ENCODE peak calls at places on chromosome 4, in five cellular contexts. One of them, this sample, is unnamed. For H3K4me1, the result is how much of the 10 kb centered on the place peaks cover.

GRCh38 chr4:111681751-111682150 is 463.5 kb upstream of the FAM241A start:
- DNase-seq in H1: no peak
- DNase-seq in right atrium auricular region: no peak
- DNase-seq in body of pancreas: no peak
- DNase-seq in GM23338: no peak
- DNase-seq in this sample: no peak

GRCh38 chr4:109411964-109412363 is 21.7 kb upstream of the SEC24B start:
- DNase-seq in right atrium auricular region: no peak
- DNase-seq in body of pancreas: peak
- DNase-seq in H1: no peak
- DNase-seq in GM23338: no peak
- DNase-seq in this sample: no peak

GRCh38 chr4:124806403-124806802 is 93.9 kb upstream of the ANKRD50 start:
- DNase-seq in body of pancreas: no peak
- DNase-seq in right atrium auricular region: no peak
- DNase-seq in H1: no peak
- DNase-seq in GM23338: peak
- DNase-seq in this sample: no peak

GRCh38 chr4:83043801-83044407 is 8.9 kb downstream of the COPS4 start:
- DNase-seq in H1: no peak
- DNase-seq in body of pancreas: no peak
- DNase-seq in GM23338: no peak
- DNase-seq in right atrium auricular region: no peak
- DNase-seq in this sample: no peak

GRCh38 chr4:167903291-167903721 is 189.0 kb upstream of the ANXA10 start:
- DNase-seq in H1: no peak
- DNase-seq in right atrium auricular region: no peak
- DNase-seq in GM23338: no peak
- DNase-seq in body of pancreas: no peak
- DNase-seq in this sample: no peak

GRCh38 chr4:85762204-85762884 is 287.4 kb downstream of the ARHGAP24 start:
- DNase-seq in H1: no peak
- DNase-seq in body of pancreas: peak
- DNase-seq in GM23338: no peak
- DNase-seq in right atrium auricular region: no peak
- DNase-seq in this sample: no peak

GRCh38 chr4:179095585-179096228 is 1653.5 kb upstream of the AGA start:
- DNase-seq in GM23338: peak
- DNase-seq in body of pancreas: peak
- DNase-seq in right atrium auricular region: no peak
- DNase-seq in H1: peak
- DNase-seq in this sample: no peak

GRCh38 chr4:103008875-103009729 is 10.4 kb downstream of the SLC9B1 start:
- DNase-seq in right atrium auricular region: no peak
- DNase-seq in body of pancreas: no peak
- DNase-seq in H1: no peak
- DNase-seq in GM23338: peak
- DNase-seq in this sample: no peak

GRCh38 chr4:185142911-185143595 is at the start of gene SLC25A4:
- DNase-seq in H1: peak
- DNase-seq in body of pancreas: peak
- DNase-seq in GM23338: peak
- DNase-seq in right atrium auricular region: peak
- DNase-seq in this sample: peak

GRCh38 chr4:29037501-29037900 is 1682.7 kb upstream of the PCDH7 start:
- DNase-seq in right atrium auricular region: no peak
- DNase-seq in body of pancreas: no peak
- DNase-seq in GM23338: no peak
- DNase-seq in H1: no peak
- DNase-seq in this sample: no peak

GRCh38 chr4:75924309-75924708 is 16.5 kb downstream of the NAAA start:
- DNase-seq in H1: no peak
- DNase-seq in right atrium auricular region: no peak
- DNase-seq in GM23338: no peak
- DNase-seq in body of pancreas: no peak
- DNase-seq in this sample: no peak

GRCh38 chr4:102311407-102311806 is 33.9 kb downstream of the SLC39A8 start:
- DNase-seq in H1: no peak
- DNase-seq in GM23338: no peak
- DNase-seq in body of pancreas: no peak
- DNase-seq in right atrium auricular region: no peak
- DNase-seq in this sample: no peak

GRCh38 chr4:41472098-41472497 is 65.9 kb upstream of the LIMCH1 start:
- DNase-seq in body of pancreas: no peak
- DNase-seq in GM23338: no peak
- DNase-seq in right atrium auricular region: no peak
- DNase-seq in H1: no peak
- DNase-seq in this sample: no peak

GRCh38 chr4:122747883-122748282 is 15.4 kb downstream of the BBS12 start:
- DNase-seq in body of pancreas: no peak
- DNase-seq in right atrium auricular region: no peak
- DNase-seq in GM23338: no peak
- DNase-seq in H1: no peak
- DNase-seq in this sample: no peak

GRCh38 chr4:172666711-172667368 is 501.8 kb upstream of the GALNT7 start:
- DNase-seq in body of pancreas: no peak
- DNase-seq in right atrium auricular region: no peak
- DNase-seq in H1: no peak
- DNase-seq in GM23338: peak
- DNase-seq in this sample: no peak

GRCh38 chr4:27145556-27145955 is 284.9 kb downstream of the STIM2 start:
- DNase-seq in H1: no peak
- DNase-seq in body of pancreas: no peak
- DNase-seq in right atrium auricular region: no peak
- DNase-seq in GM23338: no peak
- DNase-seq in this sample: no peak

GRCh38 chr4:88320780-88321373 is 36.5 kb upstream of the PPM1K start:
- DNase-seq in H1: peak
- DNase-seq in GM23338: peak
- DNase-seq in right atrium auricular region: no peak
- DNase-seq in body of pancreas: no peak
- DNase-seq in this sample: peak

GRCh38 chr4:182144621-182145359 is 98.4 kb upstream of the TENM3 start:
- DNase-seq in H1: peak
- DNase-seq in GM23338: peak
- DNase-seq in body of pancreas: peak
- DNase-seq in right atrium auricular region: no peak
- DNase-seq in this sample: no peak

GRCh38 chr4:106773106-106773905 is 262.8 kb downstream of the DKK2 start:
- DNase-seq in body of pancreas: no peak
- DNase-seq in right atrium auricular region: no peak
- DNase-seq in GM23338: no peak
- DNase-seq in H1: no peak
- DNase-seq in this sample: no peak

GRCh38 chr4:32010221-32010620 is 1290.1 kb downstream of the PCDH7 start:
- DNase-seq in H1: no peak
- DNase-seq in body of pancreas: no peak
- DNase-seq in GM23338: no peak
- DNase-seq in right atrium auricular region: no peak
- DNase-seq in this sample: no peak

GRCh38 chr4:152535236-152535902 is 523 bp downstream of the FBXW7 start:
- DNase-seq in GM23338: peak
- DNase-seq in H1: peak
- DNase-seq in body of pancreas: no peak
- DNase-seq in right atrium auricular region: no peak
- DNase-seq in this sample: peak

GRCh38 chr4:153296424-153296823 is 48.1 kb upstream of the MND1 start:
- DNase-seq in H1: no peak
- DNase-seq in right atrium auricular region: no peak
- DNase-seq in GM23338: no peak
- DNase-seq in body of pancreas: no peak
- DNase-seq in this sample: no peak

GRCh38 chr4:186294160-186294559 is 28.2 kb downstream of the F11 start:
- DNase-seq in body of pancreas: no peak
- DNase-seq in H1: no peak
- DNase-seq in right atrium auricular region: no peak
- DNase-seq in GM23338: no peak
- DNase-seq in this sample: no peak

GRCh38 chr4:13547563-13548041 is 3.3 kb upstream of the NKX3-2 start:
- DNase-seq in right atrium auricular region: no peak
- DNase-seq in H1: peak
- DNase-seq in GM23338: peak
- DNase-seq in body of pancreas: no peak
- DNase-seq in this sample: no peak

DNA sequence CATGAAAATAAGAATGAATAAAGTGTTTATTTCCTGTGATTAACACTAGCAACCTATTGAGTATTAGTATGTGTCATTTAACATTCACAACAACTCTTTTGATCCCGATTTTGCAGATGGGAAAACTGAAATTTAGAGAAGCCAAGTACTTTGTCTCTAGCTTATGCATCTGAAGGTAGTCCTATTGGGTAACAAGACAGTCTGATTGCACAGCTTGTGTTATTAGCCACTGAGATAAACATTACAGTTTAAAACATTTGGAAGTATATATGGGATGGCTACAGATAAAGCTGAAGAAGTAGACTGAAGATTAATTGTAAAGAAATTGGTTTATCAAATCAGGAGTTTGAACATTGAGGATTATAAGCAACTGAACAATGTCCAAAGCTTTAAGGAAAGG is 99.6 kb upstream of the PDE5A start:
- DNase-seq in GM23338: no peak
- DNase-seq in right atrium auricular region: no peak
- DNase-seq in body of pancreas: no peak
- DNase-seq in H1: no peak
- DNase-seq in this sample: no peak
- H3K4me1 ChIP-seq in GM23338: under half
- H3K4me1 ChIP-seq in right atrium auricular region: under half
- H3K4me1 ChIP-seq in body of pancreas: under half
- H3K4me1 ChIP-seq in H1: under half
- H3K4me1 ChIP-seq in this sample: under half

GRCh38 chr4:189143255-189143654 is 797.4 kb upstream of the FRG1 start:
- DNase-seq in H1: no peak
- DNase-seq in GM23338: no peak
- DNase-seq in body of pancreas: no peak
- DNase-seq in right atrium auricular region: no peak
- DNase-seq in this sample: no peak
- H3K4me1 ChIP-seq in H1: under half
- H3K4me1 ChIP-seq in GM23338: under half
- H3K4me1 ChIP-seq in body of pancreas: under half
- H3K4me1 ChIP-seq in right atrium auricular region: under half
- H3K4me1 ChIP-seq in this sample: under half

DNA sequence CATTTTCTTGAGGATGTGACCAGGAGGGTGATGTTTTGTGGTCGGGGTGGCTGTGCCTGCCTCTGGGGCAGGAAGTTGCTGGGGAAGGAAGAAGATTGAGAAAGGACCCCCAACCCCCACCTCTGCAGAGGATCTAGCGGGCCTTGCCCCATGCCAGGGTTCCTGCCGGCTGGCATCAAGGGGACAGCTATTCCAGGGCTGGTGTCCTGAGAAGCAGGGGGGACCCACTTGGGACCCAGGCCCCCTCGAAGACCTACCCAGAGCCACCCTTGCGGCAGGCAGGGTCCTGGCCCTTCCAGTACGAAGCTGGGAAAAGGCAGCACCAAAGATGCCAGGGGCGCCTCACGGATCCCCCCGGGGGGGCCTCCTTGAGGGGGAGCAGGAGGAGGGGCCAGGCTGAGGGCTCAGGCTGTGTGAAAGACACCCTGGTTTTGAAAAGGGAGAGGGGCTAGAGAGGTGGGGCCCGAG is 6.6 kb downstream of the SH3BP2 start:
- DNase-seq in body of pancreas: no peak
- DNase-seq in H1: no peak
- DNase-seq in GM23338: no peak
- DNase-seq in right atrium auricular region: no peak
- DNase-seq in this sample: peak
- H3K4me1 ChIP-seq in body of pancreas: half or more
- H3K4me1 ChIP-seq in H1: under half
- H3K4me1 ChIP-seq in GM23338: under half
- H3K4me1 ChIP-seq in right atrium auricular region: under half
- H3K4me1 ChIP-seq in this sample: half or more

DNA sequence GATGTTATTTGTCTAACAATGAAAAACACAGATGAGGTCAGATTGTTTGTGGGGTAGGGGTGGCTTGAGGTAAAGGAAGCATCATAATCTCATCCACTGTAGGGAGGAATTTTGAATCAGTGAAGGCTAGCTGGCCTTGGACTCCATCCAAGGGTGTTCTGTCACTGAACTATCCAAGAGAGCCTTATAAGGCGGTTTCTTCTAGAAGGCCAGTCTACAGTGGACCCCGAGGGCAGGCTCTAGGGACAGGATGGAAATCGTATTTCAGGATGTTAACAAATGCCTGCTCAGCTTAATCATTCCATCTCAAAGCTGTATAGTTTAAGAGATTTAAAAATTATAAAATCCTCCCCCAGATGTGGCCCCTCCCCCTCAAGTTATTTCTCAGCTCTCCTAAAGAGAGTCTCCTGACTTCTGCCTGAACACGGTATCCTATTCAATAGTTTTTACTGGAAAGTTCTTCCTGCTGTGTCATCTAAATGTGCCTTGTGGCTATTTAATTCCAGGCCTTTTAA is 8.1 kb downstream of the IGFBP7 start:
- DNase-seq in GM23338: no peak
- DNase-seq in right atrium auricular region: peak
- DNase-seq in H1: no peak
- DNase-seq in body of pancreas: peak
- DNase-seq in this sample: no peak
- H3K4me1 ChIP-seq in GM23338: under half
- H3K4me1 ChIP-seq in right atrium auricular region: under half
- H3K4me1 ChIP-seq in H1: under half
- H3K4me1 ChIP-seq in body of pancreas: under half
- H3K4me1 ChIP-seq in this sample: under half

DNA sequence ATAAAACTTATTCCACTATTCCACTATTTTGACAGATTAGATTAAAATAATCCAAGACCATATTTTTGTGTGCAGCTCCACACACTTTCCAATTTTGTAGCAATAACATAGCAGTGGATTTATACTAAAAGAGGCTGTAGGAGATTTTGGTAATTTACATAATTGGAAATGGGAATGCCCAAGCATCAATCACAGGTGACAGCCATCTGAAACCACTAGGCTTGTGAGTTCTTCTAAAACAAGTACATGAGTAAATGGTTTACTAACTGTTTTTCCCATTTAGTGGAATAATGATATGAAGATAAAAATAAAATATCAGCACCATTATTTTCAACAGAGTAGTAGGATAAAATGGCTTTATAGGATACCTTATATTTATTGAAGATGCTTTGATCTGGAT is 4.4 kb downstream of the ANK2 start:
- DNase-seq in body of pancreas: no peak
- DNase-seq in GM23338: no peak
- DNase-seq in right atrium auricular region: no peak
- DNase-seq in H1: no peak
- DNase-seq in this sample: no peak
- H3K4me1 ChIP-seq in body of pancreas: under half
- H3K4me1 ChIP-seq in GM23338: under half
- H3K4me1 ChIP-seq in right atrium auricular region: under half
- H3K4me1 ChIP-seq in H1: under half
- H3K4me1 ChIP-seq in this sample: under half

DNA sequence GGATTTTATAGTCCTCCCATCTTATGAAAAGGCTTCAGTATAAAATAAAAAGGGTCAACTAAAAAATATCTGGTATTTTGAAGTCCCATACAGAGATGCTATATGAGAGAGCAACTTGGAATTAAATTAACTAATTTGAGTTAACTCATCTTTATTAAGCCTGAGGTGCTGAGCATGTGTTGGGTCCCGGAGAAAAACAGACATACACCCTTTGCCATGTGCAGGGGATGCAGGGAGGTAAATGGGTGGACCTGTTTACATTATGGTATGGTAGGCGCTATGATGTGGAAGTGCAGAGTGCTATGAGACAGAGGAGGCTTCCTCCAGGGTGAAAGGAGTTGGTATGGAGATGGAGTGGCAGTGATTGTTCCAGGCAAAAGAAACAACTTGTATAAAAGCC is 151.8 kb downstream of the RASL11B start:
- DNase-seq in body of pancreas: no peak
- DNase-seq in GM23338: no peak
- DNase-seq in H1: no peak
- DNase-seq in right atrium auricular region: no peak
- DNase-seq in this sample: no peak
- H3K4me1 ChIP-seq in body of pancreas: half or more
- H3K4me1 ChIP-seq in GM23338: under half
- H3K4me1 ChIP-seq in H1: under half
- H3K4me1 ChIP-seq in right atrium auricular region: under half
- H3K4me1 ChIP-seq in this sample: under half